ENCODE peak calls at places on chromosomes 4 and X, in seven cellular contexts. X is neuronal stem cell, M is IMR-90, H is mesenchymal stem cell, I is mesendoderm, A is H1, F is trophoblast cell. Y is an unnamed sample.

GRCh38 chrX:45623266-45623665 is 422.6 kb upstream of the DIPK2B start:
- DNase-seq in X (no peak), F (peak; percentile 64), I (no peak), H (peak; percentile 81), M (peak; percentile 91), A (no peak), Y (no peak)

GRCh38 chrX:131841496-131842410 is 181.3 kb upstream of the STK26 start:
- DNase-seq in X (peak; percentile 48), A (no peak), I (peak; percentile 77), M (peak; percentile 38), F (peak; percentile 81), H (peak; percentile 54), Y (peak; percentile 68)

GRCh38 chrX:1492421-1493012 is 39.8 kb upstream of the ASMTL start:
- DNase-seq in A (no peak), H (no peak), M (no peak), F (no peak), I (no peak), X (no peak), Y (no peak)

GRCh38 chr4:140609548-140610425 is 41.0 kb upstream of the UCP1 start:
- DNase-seq in X (peak; percentile 35), H (peak; percentile 54), A (no peak), I (peak; percentile 51), M (peak; percentile 55), F (peak; percentile 58), Y (no peak)

GRCh38 chr4:74635074-74635473 is 159.2 kb downstream of the BTC start:
- DNase-seq in X (no peak), A (no peak), I (no peak), H (no peak), F (no peak), M (no peak), Y (no peak)

GRCh38 chr4:80540349-80540748 is 204.8 kb downstream of the CFAP299 start:
- DNase-seq in A (no peak), H (peak; percentile 1), M (no peak), X (no peak), F (no peak), I (no peak), Y (no peak)

GRCh38 chr4:100497729-100498250 is 20.0 kb downstream of the EMCN start:
- DNase-seq in M (peak; percentile 33), F (no peak), H (no peak), X (no peak), A (no peak), I (no peak), Y (no peak)

GRCh38 chr4:130296448-130296847 is 1200.5 kb downstream of the C4orf33 start:
- DNase-seq in H (no peak), F (peak; percentile 3), M (no peak), A (no peak), X (no peak), I (no peak), Y (no peak)

GRCh38 chr4:123599920-123600394 is 203.4 kb downstream of the SPRY1 start:
- DNase-seq in I (peak; percentile 93), A (peak; percentile 31), M (peak; percentile 5), H (peak; percentile 82), X (peak; percentile 35), F (no peak), Y (peak; percentile 60)

GRCh38 chr4:5863461-5864113 is 29.3 kb downstream of the CRMP1 start:
- DNase-seq in X (no peak), F (no peak), M (peak; percentile 96), A (no peak), H (peak; percentile 75), I (peak; percentile 4), Y (no peak)

GRCh38 chrX:2325076-2325784 is 175.5 kb downstream of the DHRSX start:
- DNase-seq in I (no peak), H (no peak), X (no peak), A (no peak), M (peak; percentile 84), F (peak; percentile 90), Y (peak; percentile 33)

GRCh38 chr4:185834088-185834487 is 22.1 kb upstream of the SORBS2 start:
- DNase-seq in F (no peak), M (no peak), X (no peak), A (no peak), H (no peak), I (no peak), Y (no peak)

GRCh38 chr4:244471-244870 is 60.8 kb downstream of the ZNF732 start:
- DNase-seq in M (no peak), I (peak; percentile 64), X (no peak), A (peak; percentile 39), F (peak; percentile 72), H (peak; percentile 1), Y (peak; percentile 27)

GRCh38 chr4:37682701-37683401 is 3.3 kb downstream of the RELL1 start:
- DNase-seq in A (no peak), H (peak; percentile 48), I (no peak), X (no peak), F (peak; percentile 36), M (no peak), Y (no peak)
- H4K8ac ChIP-seq in A (no peak overlapping the region), H (no peak overlapping the region), I (no peak overlapping the region), X (no peak overlapping the region), F (no peak overlapping the region), M (no peak overlapping the region), Y (no peak overlapping the region)

GRCh38 chr4:182807346-182807745 is 109.8 kb downstream of the DCTD start:
- DNase-seq in M (no peak), H (peak; percentile 11), F (no peak), X (no peak), A (no peak), I (no peak), Y (no peak)
- H3K4me2 ChIP-seq in M (no peak overlapping the region), H (peak overlapping the region; percentile 78), F (peak overlapping the region; percentile 77), X (no peak overlapping the region), A (peak overlapping the region; percentile 97), I (no peak overlapping the region), Y (peak overlapping the region; percentile 87)

GRCh38 chr4:71586087-71586763 is 197.7 kb downstream of the GC start:
- DNase-seq in M (no peak), X (no peak), F (no peak), H (no peak), A (no peak), I (no peak), Y (no peak)

GRCh38 chr4:71584654-71585053 is 199.2 kb downstream of the GC start:
- DNase-seq in A (no peak), F (no peak), I (no peak), H (no peak), X (no peak), M (no peak), Y (no peak)

GRCh38 chr4:71587995-71588394 is 195.9 kb downstream of the GC start:
- DNase-seq in H (no peak), I (no peak), X (no peak), A (no peak), F (no peak), M (no peak), Y (no peak)

GRCh38 chr4:71583971-71584370 is 199.9 kb downstream of the GC start:
- DNase-seq in X (no peak), M (no peak), A (no peak), F (no peak), I (no peak), H (no peak), Y (no peak)
- H4K8ac ChIP-seq in X (no peak overlapping the region), M (no peak overlapping the region), A (no peak overlapping the region), F (no peak overlapping the region), I (no peak overlapping the region), H (no peak overlapping the region), Y (no peak overlapping the region)

GRCh38 chr4:167222098-167222497 is 12.2 kb downstream of the SPOCK3 start:
- DNase-seq in H (no peak), A (no peak), X (no peak), I (no peak), M (no peak), F (no peak), Y (no peak)
- H3K4me2 ChIP-seq in H (no peak overlapping the region), A (no peak overlapping the region), X (no peak overlapping the region), I (no peak overlapping the region), M (no peak overlapping the region), F (no peak overlapping the region), Y (no peak overlapping the region)

Y was measured in H9.